ENCODE peak calls at places on chromosome 7, in nine cellular contexts. D, Z, G, W, R, A, I, T and U are unnamed samples.

GRCh38 chr7:119935418-119936025 is 337.5 kb upstream of the KCND2 start:
- DNase-seq in A (no peak), Z (no peak), R (no peak), W (no peak), D (no peak), G (no peak), T (peak; percentile 79), I (peak; percentile 66), U (peak; percentile 15)

GRCh38 chr7:158979635-158980351 is 123.4 kb downstream of the DYNC2I1 start:
- DNase-seq in T (no peak), A (no peak), W (no peak), G (no peak), D (no peak), I (no peak), Z (no peak), R (peak; percentile 79), U (no peak)

GRCh38 chr7:95886501-95887090 is 114.2 kb downstream of the DYNC1I1 start:
- DNase-seq in W (peak; percentile 65), R (no peak), D (no peak), Z (peak; percentile 3), G (no peak), T (peak; percentile 49), I (peak; percentile 54), A (no peak), U (no peak)

GRCh38 chr7:46000513-46000912 is 79.4 kb upstream of the IGFBP3 start:
- DNase-seq in I (no peak), W (no peak), A (no peak), T (no peak), R (no peak), D (no peak), G (no peak), Z (no peak), U (no peak)

GRCh38 chr7:107109955-107110354 is 58.8 kb upstream of the HBP1 start:
- DNase-seq in R (no peak), G (no peak), W (no peak), Z (no peak), T (no peak), A (no peak), D (no peak), I (no peak), U (no peak)

GRCh38 chr7:8418627-8419245 is 14.7 kb upstream of the NXPH1 start:
- DNase-seq in T (peak; percentile 74), W (peak; percentile 52), D (peak; percentile 73), A (peak; percentile 27), Z (peak; percentile 31), R (peak; percentile 80), I (peak; percentile 90), G (no peak), U (peak; percentile 3)

GRCh38 chr7:108348913-108349312 is 107.3 kb downstream of the NRCAM start:
- DNase-seq in D (no peak), G (no peak), R (peak; percentile 25), T (peak; percentile 91), W (peak; percentile 51), Z (peak; percentile 28), A (no peak), I (no peak), U (no peak)

GRCh38 chr7:23214423-23214822 is 32.2 kb upstream of the GPNMB start:
- DNase-seq in D (no peak), A (no peak), T (no peak), I (no peak), R (no peak), G (no peak), Z (no peak), W (no peak), U (no peak)

GRCh38 chr7:150451097-150451793 is 815 bp downstream of the GIMAP8 start:
- DNase-seq in Z (no peak), R (peak; percentile 49), D (peak; percentile 40), T (no peak), A (no peak), W (no peak), I (no peak), G (peak; percentile 70), U (no peak)

GRCh38 chr7:107122483-107122882 is 46.3 kb upstream of the HBP1 start:
- DNase-seq in Z (no peak), R (no peak), G (no peak), A (no peak), D (no peak), I (no peak), W (no peak), T (peak; percentile 90), U (peak; percentile 64)

GRCh38 chr7:105224884-105225651 is 163.7 kb downstream of the SRPK2 start:
- DNase-seq in T (peak; percentile 89), I (no peak), R (peak; percentile 56), A (no peak), Z (peak; percentile 54), D (no peak), G (no peak), W (peak; percentile 80), U (peak; percentile 57)

GRCh38 chr7:39410582-39410981 is 155.6 kb upstream of the YAE1 start:
- DNase-seq in G (no peak), A (no peak), D (no peak), R (no peak), Z (no peak), W (no peak), T (no peak), I (no peak), U (no peak)

GRCh38 chr7:39405591-39405990 is 160.6 kb upstream of the YAE1 start:
- DNase-seq in R (no peak), W (no peak), T (no peak), I (no peak), G (no peak), A (no peak), D (no peak), Z (no peak), U (no peak)

GRCh38 chr7:39406464-39406863 is 159.7 kb upstream of the YAE1 start:
- DNase-seq in D (no peak), W (no peak), A (no peak), R (no peak), T (no peak), G (no peak), Z (no peak), I (no peak), U (no peak)

GRCh38 chr7:39404910-39405309 is 161.3 kb upstream of the YAE1 start:
- DNase-seq in T (no peak), R (no peak), Z (no peak), W (no peak), D (no peak), I (no peak), G (no peak), A (no peak), U (no peak)

DNA sequence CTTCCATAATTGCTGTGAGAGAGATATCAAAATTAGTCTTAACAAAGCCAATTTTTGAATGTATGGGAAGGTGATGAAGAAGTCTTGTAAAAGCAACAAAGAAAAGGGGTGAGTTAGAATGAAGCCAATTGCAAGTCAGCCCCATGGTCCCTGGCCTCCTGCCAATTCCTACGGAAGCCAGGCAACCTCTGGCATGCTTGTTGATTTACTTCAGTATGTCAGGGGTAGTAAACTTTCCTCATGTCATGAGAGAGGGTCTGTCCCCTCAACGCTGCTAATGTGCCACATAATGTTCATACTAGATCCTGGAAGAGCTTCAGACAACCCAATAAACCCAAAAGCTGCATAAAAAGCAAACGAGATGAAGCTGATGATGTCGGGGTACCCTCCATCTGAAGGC is 159.1 kb upstream of the YAE1 start:
- DNase-seq in T (no peak), R (no peak), A (no peak), Z (no peak), I (no peak), D (no peak), G (no peak), W (no peak), U (no peak)
- TF ChIP-seq CTCF in T (no peak), R (no peak), A (no peak), Z (no peak), I (no peak), D (no peak), G (no peak), W (no peak), U (no peak)

GRCh38 chr7:44384586-44385383 is 59.4 kb upstream of the CAMK2B start:
- DNase-seq in D (no peak), R (peak; percentile 43), T (no peak), Z (no peak), A (no peak), G (no peak), W (no peak), I (no peak), U (no peak)
- H3K27ac ChIP-seq in D (no peak overlapping the region), R (no peak overlapping the region), T (no peak overlapping the region), Z (no peak overlapping the region), A (no peak overlapping the region), G (no peak overlapping the region), W (no peak overlapping the region), I (no peak overlapping the region), U (no peak overlapping the region)

GRCh38 chr7:4931932-4932331 is 27.1 kb downstream of the MMD2 start:
- DNase-seq in T (no peak), Z (no peak), D (peak; percentile 11), I (peak; percentile 72), G (no peak), A (peak; percentile 70), W (no peak), R (no peak), U (no peak)
- TF ChIP-seq CTCF in T (no peak), Z (no peak), D (peak; percentile 32), I (no peak), G (no peak), A (no peak), W (no peak), R (no peak), U (no peak)

GRCh38 chr7:73893342-73894101 is 32.6 kb downstream of the TMEM270 start:
- DNase-seq in T (peak; percentile 62), R (no peak), Z (no peak), D (no peak), A (no peak), I (no peak), W (no peak), G (peak; percentile 93), U (no peak)

GRCh38 chr7:73899731-73900142 is 38.8 kb downstream of the TMEM270 start:
- DNase-seq in A (no peak), I (no peak), T (peak; percentile 84), R (peak; percentile 44), D (peak; percentile 82), W (peak; percentile 27), Z (no peak), G (peak; percentile 90), U (peak; percentile 54)

GRCh38 chr7:73895626-73896025 is 34.7 kb downstream of the TMEM270 start:
- DNase-seq in T (no peak), W (no peak), D (no peak), R (no peak), G (no peak), I (no peak), A (no peak), Z (no peak), U (no peak)

GRCh38 chr7:73894851-73895441 is 34.0 kb downstream of the TMEM270 start:
- DNase-seq in Z (peak; percentile 76), W (peak; percentile 89), R (no peak), D (peak; percentile 60), I (no peak), A (peak; percentile 36), G (peak; percentile 94), T (peak; percentile 92), U (peak; percentile 78)

GRCh38 chr7:73896454-73896853 is 35.5 kb downstream of the TMEM270 start:
- DNase-seq in I (no peak), R (no peak), G (peak; percentile 58), A (no peak), Z (no peak), W (no peak), T (peak; percentile 58), D (no peak), U (no peak)
- H3K27ac ChIP-seq in I (no peak overlapping the region), R (no peak overlapping the region), G (no peak overlapping the region), A (no peak overlapping the region), Z (no peak overlapping the region), W (no peak overlapping the region), T (peak overlapping the region; percentile 84), D (no peak overlapping the region), U (no peak overlapping the region)